ENCODE peak calls at places on chromosomes 16 and 17, in five cellular contexts. D, Z, L, A and B are unnamed samples.

GRCh38 chr17:79760197-79760906 is 17.6 kb upstream of the CBX2 start:
- DNase-seq in A (no peak), L (no peak), Z (no peak), D (no peak), B (no peak)

GRCh38 chr16:19840524-19841110 is 44.0 kb downstream of the GPRC5B start:
- DNase-seq in A (peak), D (no peak), Z (no peak), L (no peak), B (no peak)

GRCh38 chr17:73586921-73587680 is 57.1 kb downstream of the SDK2 start:
- DNase-seq in Z (no peak), D (peak), L (no peak), A (peak), B (no peak)

GRCh38 chr17:17420035-17420434 is 56.8 kb upstream of the MED9 start:
- DNase-seq in Z (no peak), A (no peak), D (no peak), L (no peak), B (no peak)

GRCh38 chr16:56675685-56676210 is 6.1 kb downstream of the MT1H start:
- DNase-seq in D (no peak), Z (peak), L (no peak), A (no peak), B (no peak)

GRCh38 chr16:48538746-48539484 is 71.1 kb downstream of the N4BP1 start:
- DNase-seq in Z (no peak), L (no peak), D (no peak), A (no peak), B (no peak)

GRCh38 chr16:83779881-83780280 is 27.9 kb upstream of the HSBP1 start:
- DNase-seq in A (no peak), L (no peak), Z (no peak), D (no peak), B (no peak)

GRCh38 chr16:47774661-47775060 is 313.5 kb downstream of the PHKB start:
- DNase-seq in Z (no peak), L (no peak), D (no peak), A (peak), B (no peak)

GRCh38 chr17:66043419-66043818 is 148.5 kb downstream of the CEP112 start:
- DNase-seq in L (no peak), D (no peak), Z (no peak), A (no peak), B (no peak)

GRCh38 chr17:46772879-46773620 is 45.4 kb downstream of the WNT3 start:
- DNase-seq in A (no peak), D (no peak), Z (no peak), L (no peak), B (no peak)

GRCh38 chr16:19138601-19139000 is 24.8 kb downstream of the ITPRIPL2 start:
- DNase-seq in A (peak), Z (no peak), L (no peak), D (no peak), B (no peak)

GRCh38 chr16:86375370-86375769 is 135.0 kb upstream of the FOXF1 start:
- DNase-seq in L (no peak), Z (no peak), A (no peak), D (peak), B (no peak)

GRCh38 chr16:74601131-74601871 is 5.6 kb downstream of the GLG1 start:
- DNase-seq in D (no peak), Z (peak), L (no peak), A (no peak), B (no peak)

GRCh38 chr17:42131232-42131631 is 8.6 kb downstream of the HSPB9 start:
- DNase-seq in D (no peak), A (no peak), Z (no peak), L (no peak), B (no peak)